ENCODE peak calls at places on chromosomes 5 and 9, in seven cellular contexts. N is left lung, D is lower leg skin, M is AG10803, Y is endodermal cell, J is NCI-H1092, S is EH. Z is an unnamed sample.

GRCh38 chr5:176724472-176724871 is 77.2 kb downstream of the TSPAN17 start:
- DNase-seq in Y (peak), M (no peak), J (no peak), D (no peak), S (no peak), N (no peak), Z (no peak)

GRCh38 chr9:99660191-99660636 is 161.5 kb upstream of the NR4A3 start:
- DNase-seq in Y (no peak), N (peak), S (no peak), J (no peak), M (no peak), D (no peak), Z (no peak)

GRCh38 chr9:134626576-134627416 is 14.8 kb upstream of the COL5A1 start:
- DNase-seq in Y (peak), M (peak), S (peak), J (no peak), N (peak), D (peak), Z (peak)

GRCh38 chr5:138032028-138032571 is 779 bp downstream of the FAM13B start:
- DNase-seq in D (peak), Y (no peak), J (no peak), M (peak), N (peak), S (peak), Z (peak)

GRCh38 chr5:67985686-67986387 is 229.7 kb upstream of the PIK3R1 start:
- DNase-seq in D (no peak), N (no peak), Y (no peak), M (peak), J (no peak), S (peak), Z (peak)

GRCh38 chr5:90410178-90410762 is 714 bp upstream of the CETN3 start:
- DNase-seq in Y (no peak), S (no peak), N (no peak), J (no peak), M (peak), D (no peak), Z (no peak)

GRCh38 chr9:37946041-37946440 is 42.1 kb upstream of the SLC25A51 start:
- DNase-seq in S (no peak), Y (no peak), D (no peak), J (no peak), M (no peak), N (no peak), Z (no peak)

GRCh38 chr5:111227805-111228204 is 3.6 kb downstream of the CAMK4 start:
- DNase-seq in J (no peak), N (no peak), D (no peak), S (peak), Y (no peak), M (peak), Z (peak)

GRCh38 chr5:120124961-120125360 is 339.1 kb upstream of the PRR16 start:
- DNase-seq in Y (no peak), D (no peak), M (peak), N (no peak), J (no peak), S (no peak), Z (no peak)

Z was measured in adipocyte.